ENCODE peak calls at places on chromosome 14, in eight cellular contexts. One of them, this sample, is unnamed.

GRCh38 chr14:56659361-56659760 is 79.8 kb downstream of the TMEM260 start:
- DNase-seq in endodermal cell: peak; percentile 91
- DNase-seq in mucosa of descending colon: no peak
- DNase-seq in AG04450: no peak
- DNase-seq in Calu3: no peak
- DNase-seq in fibroblast of pulmonary artery: no peak
- DNase-seq in GM20000: no peak
- DNase-seq in cardiac fibroblast: no peak
- DNase-seq in this sample: no peak

GRCh38 chr14:32023540-32023939 is 53.6 kb upstream of the ARHGAP5 start:
- DNase-seq in cardiac fibroblast: no peak
- DNase-seq in mucosa of descending colon: no peak
- DNase-seq in Calu3: no peak
- DNase-seq in endodermal cell: no peak
- DNase-seq in AG04450: no peak
- DNase-seq in GM20000: no peak
- DNase-seq in fibroblast of pulmonary artery: no peak
- DNase-seq in this sample: no peak

GRCh38 chr14:24556756-24557155 is 19.3 kb downstream of the CTSG start:
- DNase-seq in Calu3: no peak
- DNase-seq in cardiac fibroblast: peak; percentile 27
- DNase-seq in GM20000: no peak
- DNase-seq in fibroblast of pulmonary artery: peak; percentile 3
- DNase-seq in mucosa of descending colon: no peak
- DNase-seq in endodermal cell: no peak
- DNase-seq in AG04450: no peak
- DNase-seq in this sample: no peak

GRCh38 chr14:96637521-96637920 is 135.3 kb downstream of the PAPOLA start:
- DNase-seq in fibroblast of pulmonary artery: no peak
- DNase-seq in endodermal cell: peak; percentile 20
- DNase-seq in mucosa of descending colon: no peak
- DNase-seq in AG04450: no peak
- DNase-seq in GM20000: no peak
- DNase-seq in cardiac fibroblast: no peak
- DNase-seq in Calu3: no peak
- DNase-seq in this sample: peak; percentile 43

GRCh38 chr14:68111733-68112270 is 292.2 kb downstream of the RAD51B start:
- DNase-seq in GM20000: no peak
- DNase-seq in AG04450: no peak
- DNase-seq in cardiac fibroblast: no peak
- DNase-seq in Calu3: no peak
- DNase-seq in endodermal cell: no peak
- DNase-seq in mucosa of descending colon: peak; percentile 31
- DNase-seq in fibroblast of pulmonary artery: no peak
- DNase-seq in this sample: no peak

GRCh38 chr14:22791302-22791701 is 23.9 kb downstream of the SLC7A7 start:
- DNase-seq in AG04450: no peak
- DNase-seq in endodermal cell: no peak
- DNase-seq in Calu3: no peak
- DNase-seq in mucosa of descending colon: no peak
- DNase-seq in GM20000: no peak
- DNase-seq in fibroblast of pulmonary artery: peak; percentile 31
- DNase-seq in cardiac fibroblast: peak; percentile 60
- DNase-seq in this sample: no peak

GRCh38 chr14:68217891-68218290 is 398.3 kb downstream of the RAD51B start:
- DNase-seq in endodermal cell: no peak
- DNase-seq in AG04450: no peak
- DNase-seq in Calu3: no peak
- DNase-seq in GM20000: no peak
- DNase-seq in mucosa of descending colon: no peak
- DNase-seq in cardiac fibroblast: no peak
- DNase-seq in fibroblast of pulmonary artery: no peak
- DNase-seq in this sample: no peak

GRCh38 chr14:46818147-46818546 is 166.6 kb upstream of the RPL10L start:
- DNase-seq in Calu3: no peak
- DNase-seq in mucosa of descending colon: no peak
- DNase-seq in endodermal cell: peak; percentile 57
- DNase-seq in AG04450: no peak
- DNase-seq in cardiac fibroblast: no peak
- DNase-seq in fibroblast of pulmonary artery: no peak
- DNase-seq in GM20000: no peak
- DNase-seq in this sample: no peak

GRCh38 chr14:55892906-55893305 is 225.3 kb upstream of the PELI2 start:
- DNase-seq in mucosa of descending colon: no peak
- DNase-seq in endodermal cell: no peak
- DNase-seq in cardiac fibroblast: peak; percentile 7
- DNase-seq in AG04450: no peak
- DNase-seq in GM20000: no peak
- DNase-seq in Calu3: no peak
- DNase-seq in fibroblast of pulmonary artery: no peak
- DNase-seq in this sample: no peak

GRCh38 chr14:23177181-23177580 is 6.3 kb downstream of the SLC7A8 start:
- DNase-seq in fibroblast of pulmonary artery: no peak
- DNase-seq in endodermal cell: peak; percentile 13
- DNase-seq in AG04450: no peak
- DNase-seq in Calu3: no peak
- DNase-seq in mucosa of descending colon: no peak
- DNase-seq in cardiac fibroblast: no peak
- DNase-seq in GM20000: no peak
- DNase-seq in this sample: no peak

GRCh38 chr14:67359319-67359774 is 257 bp downstream of the ATP6V1D start:
- DNase-seq in fibroblast of pulmonary artery: peak; percentile 66
- DNase-seq in Calu3: peak; percentile 17
- DNase-seq in GM20000: no peak
- DNase-seq in endodermal cell: no peak
- DNase-seq in AG04450: peak; percentile 24
- DNase-seq in mucosa of descending colon: no peak
- DNase-seq in cardiac fibroblast: peak; percentile 71
- DNase-seq in this sample: no peak

GRCh38 chr14:31894351-31894750 is 182.8 kb upstream of the ARHGAP5 start:
- DNase-seq in mucosa of descending colon: no peak
- DNase-seq in GM20000: no peak
- DNase-seq in Calu3: no peak
- DNase-seq in AG04450: no peak
- DNase-seq in fibroblast of pulmonary artery: no peak
- DNase-seq in cardiac fibroblast: no peak
- DNase-seq in endodermal cell: no peak
- DNase-seq in this sample: no peak

GRCh38 chr14:77043177-77043983 is 14.9 kb upstream of the IRF2BPL start:
- DNase-seq in AG04450: no peak
- DNase-seq in Calu3: peak; percentile 67
- DNase-seq in fibroblast of pulmonary artery: peak; percentile 97
- DNase-seq in endodermal cell: peak; percentile 84
- DNase-seq in GM20000: no peak
- DNase-seq in mucosa of descending colon: peak; percentile 57
- DNase-seq in cardiac fibroblast: peak; percentile 96
- DNase-seq in this sample: no peak

GRCh38 chr14:100067971-100068959 is 3.0 kb downstream of the EVL start:
- DNase-seq in Calu3: peak; percentile 34
- DNase-seq in AG04450: no peak
- DNase-seq in cardiac fibroblast: peak; percentile 55
- DNase-seq in endodermal cell: no peak
- DNase-seq in mucosa of descending colon: peak; percentile 55
- DNase-seq in fibroblast of pulmonary artery: peak; percentile 40
- DNase-seq in GM20000: peak; percentile 36
- DNase-seq in this sample: no peak

GRCh38 chr14:101315802-101316296 is 245.4 kb upstream of the DIO3 start:
- DNase-seq in Calu3: peak; percentile 40
- DNase-seq in GM20000: no peak
- DNase-seq in mucosa of descending colon: no peak
- DNase-seq in cardiac fibroblast: no peak
- DNase-seq in fibroblast of pulmonary artery: no peak
- DNase-seq in endodermal cell: no peak
- DNase-seq in AG04450: no peak
- DNase-seq in this sample: no peak

GRCh38 chr14:90900712-90901111 is 84.5 kb upstream of the TTC7B start:
- DNase-seq in AG04450: no peak
- DNase-seq in mucosa of descending colon: no peak
- DNase-seq in endodermal cell: no peak
- DNase-seq in GM20000: no peak
- DNase-seq in Calu3: no peak
- DNase-seq in fibroblast of pulmonary artery: peak; percentile 17
- DNase-seq in cardiac fibroblast: peak; percentile 35
- DNase-seq in this sample: no peak

GRCh38 chr14:35403085-35403396 is 1.5 kb downstream of the NFKBIA start:
- DNase-seq in GM20000: no peak
- DNase-seq in Calu3: no peak
- DNase-seq in endodermal cell: peak; percentile 39
- DNase-seq in AG04450: no peak
- DNase-seq in cardiac fibroblast: peak; percentile 50
- DNase-seq in mucosa of descending colon: peak; percentile 61
- DNase-seq in fibroblast of pulmonary artery: peak; percentile 66
- DNase-seq in this sample: no peak

DNA sequence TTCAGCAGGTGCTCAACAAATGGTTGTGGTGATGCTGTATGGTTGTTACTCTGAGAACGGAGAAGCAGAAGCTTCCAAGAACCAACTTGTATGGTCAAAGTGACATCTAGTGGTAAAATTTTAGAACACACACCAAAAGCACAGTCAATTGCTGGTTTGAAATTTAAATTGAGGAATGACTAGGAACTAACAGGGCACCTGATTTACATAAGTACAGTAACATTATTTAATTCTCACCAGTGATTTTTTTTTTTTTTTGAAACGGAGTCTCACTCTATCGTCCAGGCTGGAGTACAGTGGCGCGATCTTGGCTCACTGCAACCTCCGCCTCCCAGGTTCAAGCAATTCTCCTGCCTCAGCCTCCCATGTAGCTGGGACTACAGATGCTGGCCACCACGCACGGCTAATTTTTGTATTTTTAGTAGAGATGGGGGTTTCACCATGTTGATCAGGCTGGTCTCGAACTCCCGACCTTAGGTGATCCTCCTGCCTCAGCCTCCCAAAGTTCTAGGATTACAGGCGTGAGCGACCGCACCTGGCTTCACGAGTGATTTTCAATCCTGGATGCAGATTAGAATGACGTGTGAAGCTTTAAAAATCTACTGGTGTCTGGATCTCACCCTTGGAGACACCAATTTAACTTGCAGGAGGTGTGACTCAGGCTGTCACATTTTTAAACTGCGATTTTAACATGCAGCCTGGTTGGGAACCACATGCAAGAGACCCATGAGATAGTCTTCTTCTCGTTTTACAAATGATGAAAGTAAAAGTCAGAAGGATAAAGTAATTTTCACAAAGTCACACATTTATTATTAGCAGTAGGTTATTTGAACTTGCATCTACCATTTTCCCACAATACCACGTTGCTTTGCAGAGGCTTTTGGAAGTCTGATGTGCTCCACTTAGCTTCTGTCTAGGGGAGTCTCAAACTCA is 14.1 kb upstream of the NUMB start:
- DNase-seq in AG04450: peak; percentile 50
- DNase-seq in GM20000: peak; percentile 53
- DNase-seq in mucosa of descending colon: no peak
- DNase-seq in cardiac fibroblast: peak; percentile 87
- DNase-seq in Calu3: peak; percentile 25
- DNase-seq in fibroblast of pulmonary artery: peak; percentile 87
- DNase-seq in endodermal cell: no peak
- DNase-seq in this sample: no peak
- TF ChIP-seq CTCF in AG04450: peak; percentile 68
- TF ChIP-seq CTCF in GM20000: peak; percentile 27
- TF ChIP-seq CTCF in mucosa of descending colon: peak; percentile 46
- TF ChIP-seq CTCF in cardiac fibroblast: peak; percentile 59
- TF ChIP-seq CTCF in Calu3: peak; percentile 51
- TF ChIP-seq CTCF in fibroblast of pulmonary artery: peak; percentile 69
- TF ChIP-seq CTCF in endodermal cell: peak; percentile 85
- TF ChIP-seq CTCF in this sample: peak; percentile 87

GRCh38 chr14:106657460-106657859 is 1131.1 kb downstream of the TMEM121 start:
- DNase-seq in endodermal cell: no peak
- DNase-seq in AG04450: no peak
- DNase-seq in mucosa of descending colon: peak; percentile 34
- DNase-seq in cardiac fibroblast: no peak
- DNase-seq in GM20000: peak; percentile 17
- DNase-seq in Calu3: peak; percentile 27
- DNase-seq in fibroblast of pulmonary artery: no peak
- DNase-seq in this sample: no peak
- TF ChIP-seq CTCF in endodermal cell: no peak
- TF ChIP-seq CTCF in AG04450: no peak
- TF ChIP-seq CTCF in mucosa of descending colon: no peak
- TF ChIP-seq CTCF in cardiac fibroblast: no peak
- TF ChIP-seq CTCF in GM20000: peak; percentile 91
- TF ChIP-seq CTCF in Calu3: no peak
- TF ChIP-seq CTCF in fibroblast of pulmonary artery: no peak
- TF ChIP-seq CTCF in this sample: no peak

DNA sequence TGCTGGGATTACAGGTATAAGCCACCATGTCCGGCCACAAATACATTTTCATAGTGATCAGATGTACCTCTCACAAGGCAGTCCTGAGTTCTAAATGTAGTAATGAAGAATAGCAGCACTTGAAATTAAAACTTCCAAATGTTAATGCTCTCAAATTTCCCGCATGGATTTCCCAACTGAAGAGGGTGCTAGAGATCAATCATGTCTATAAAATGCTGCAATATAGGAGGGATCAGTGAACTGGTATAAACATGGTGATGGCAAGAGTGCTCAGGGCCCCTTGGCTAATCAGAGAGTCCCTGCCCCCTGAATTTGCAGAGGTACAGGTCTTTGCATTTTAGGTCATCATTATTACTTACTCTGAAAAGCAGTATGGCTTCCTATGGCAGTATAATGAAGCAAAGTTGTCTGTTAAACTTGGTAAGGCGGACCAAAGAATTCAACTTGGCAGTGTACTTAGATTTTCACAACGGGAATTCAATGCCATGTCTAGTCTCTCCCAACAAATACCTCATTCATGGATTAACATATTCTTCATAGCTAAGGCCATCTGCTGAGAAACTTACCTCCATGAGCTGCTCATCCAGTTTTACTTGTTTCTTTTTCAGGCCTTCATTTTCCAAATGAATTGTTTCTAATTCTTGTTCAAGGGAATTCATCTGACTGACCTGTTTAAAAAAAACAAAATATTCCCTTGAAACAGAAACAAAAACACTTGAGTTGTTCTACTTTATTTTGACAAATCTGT is 67.0 kb upstream of the SAV1 start:
- DNase-seq in GM20000: no peak
- DNase-seq in Calu3: no peak
- DNase-seq in mucosa of descending colon: no peak
- DNase-seq in AG04450: no peak
- DNase-seq in endodermal cell: no peak
- DNase-seq in cardiac fibroblast: no peak
- DNase-seq in fibroblast of pulmonary artery: no peak
- DNase-seq in this sample: no peak
- TF ChIP-seq CTCF in GM20000: no peak
- TF ChIP-seq CTCF in Calu3: no peak
- TF ChIP-seq CTCF in mucosa of descending colon: no peak
- TF ChIP-seq CTCF in AG04450: no peak
- TF ChIP-seq CTCF in endodermal cell: peak; percentile 24
- TF ChIP-seq CTCF in cardiac fibroblast: no peak
- TF ChIP-seq CTCF in fibroblast of pulmonary artery: no peak
- TF ChIP-seq CTCF in this sample: no peak

DNA sequence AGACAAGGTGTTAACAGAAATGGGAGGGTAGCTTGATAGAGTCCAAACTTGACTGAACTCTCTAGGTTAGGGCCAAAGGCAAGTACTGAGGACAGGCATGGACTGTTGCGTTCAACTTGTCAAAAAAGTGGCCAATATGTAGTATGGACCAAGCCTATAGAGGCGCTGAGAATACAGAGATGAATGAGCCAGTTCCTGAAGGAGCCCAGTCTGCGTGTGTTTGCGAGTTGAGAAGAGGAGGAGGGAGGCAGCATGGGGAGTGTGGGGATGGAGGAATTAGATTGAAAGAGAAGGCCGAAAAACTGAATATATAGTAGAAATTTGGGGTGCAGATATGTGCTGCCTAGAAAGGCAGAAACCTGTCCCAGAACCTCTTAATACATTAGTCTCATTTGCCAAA is 412.4 kb downstream of the PCNX1 start:
- DNase-seq in AG04450: no peak
- DNase-seq in GM20000: no peak
- DNase-seq in endodermal cell: no peak
- DNase-seq in mucosa of descending colon: no peak
- DNase-seq in fibroblast of pulmonary artery: peak; percentile 48
- DNase-seq in cardiac fibroblast: peak; percentile 57
- DNase-seq in Calu3: no peak
- DNase-seq in this sample: no peak
- TF ChIP-seq CTCF in AG04450: no peak
- TF ChIP-seq CTCF in GM20000: no peak
- TF ChIP-seq CTCF in endodermal cell: no peak
- TF ChIP-seq CTCF in mucosa of descending colon: no peak
- TF ChIP-seq CTCF in fibroblast of pulmonary artery: no peak
- TF ChIP-seq CTCF in cardiac fibroblast: no peak
- TF ChIP-seq CTCF in Calu3: no peak
- TF ChIP-seq CTCF in this sample: peak; percentile 42

This sample was measured in type B pancreatic cell.